ENCODE peak calls at places on chromosomes 3 and 15, in nine cellular contexts. One of them, this sample, is unnamed.

GRCh38 chr15:91890614-91891013 is 37.1 kb downstream of the SLCO3A1 start:
- DNase-seq in mucosa of gallbladder: no peak
- DNase-seq in WTC11: no peak
- DNase-seq in effector memory CD8-positive, alpha-beta T cell: no peak
- DNase-seq in pons: peak; percentile 34
- DNase-seq in HS-27A: no peak
- DNase-seq in kidney tubule cell: peak; percentile 85
- DNase-seq in tibial nerve: no peak
- DNase-seq in posterior vena cava: no peak
- DNase-seq in this sample: no peak

GRCh38 chr15:78207641-78208340 is 26.6 kb downstream of the ACSBG1 start:
- DNase-seq in HS-27A: no peak
- DNase-seq in posterior vena cava: no peak
- DNase-seq in mucosa of gallbladder: peak; percentile 9
- DNase-seq in WTC11: no peak
- DNase-seq in effector memory CD8-positive, alpha-beta T cell: no peak
- DNase-seq in kidney tubule cell: no peak
- DNase-seq in pons: no peak
- DNase-seq in tibial nerve: no peak
- DNase-seq in this sample: no peak

GRCh38 chr3:31278532-31278931 is 254.2 kb upstream of the STT3B start:
- DNase-seq in posterior vena cava: no peak
- DNase-seq in effector memory CD8-positive, alpha-beta T cell: no peak
- DNase-seq in mucosa of gallbladder: no peak
- DNase-seq in pons: no peak
- DNase-seq in tibial nerve: no peak
- DNase-seq in kidney tubule cell: no peak
- DNase-seq in WTC11: no peak
- DNase-seq in HS-27A: no peak
- DNase-seq in this sample: no peak

GRCh38 chr3:50133283-50133615 is 21.9 kb upstream of the SEMA3F start:
- DNase-seq in kidney tubule cell: no peak
- DNase-seq in mucosa of gallbladder: no peak
- DNase-seq in effector memory CD8-positive, alpha-beta T cell: no peak
- DNase-seq in WTC11: no peak
- DNase-seq in tibial nerve: no peak
- DNase-seq in pons: no peak
- DNase-seq in HS-27A: no peak
- DNase-seq in posterior vena cava: no peak
- DNase-seq in this sample: no peak

GRCh38 chr3:54349231-54349647 is 226.9 kb downstream of the CACNA2D3 start:
- DNase-seq in posterior vena cava: no peak
- DNase-seq in kidney tubule cell: no peak
- DNase-seq in mucosa of gallbladder: no peak
- DNase-seq in WTC11: no peak
- DNase-seq in pons: no peak
- DNase-seq in tibial nerve: no peak
- DNase-seq in effector memory CD8-positive, alpha-beta T cell: no peak
- DNase-seq in HS-27A: no peak
- DNase-seq in this sample: no peak

GRCh38 chr3:33115024-33115768 is 1.4 kb downstream of the CRTAP start:
- DNase-seq in tibial nerve: peak; percentile 53
- DNase-seq in kidney tubule cell: peak; percentile 94
- DNase-seq in posterior vena cava: peak; percentile 89
- DNase-seq in effector memory CD8-positive, alpha-beta T cell: no peak
- DNase-seq in HS-27A: peak; percentile 69
- DNase-seq in pons: peak; percentile 87
- DNase-seq in mucosa of gallbladder: peak; percentile 71
- DNase-seq in WTC11: no peak
- DNase-seq in this sample: peak; percentile 74

GRCh38 chr15:98017150-98017964 is 56.9 kb downstream of the ARRDC4 start:
- DNase-seq in kidney tubule cell: peak; percentile 39
- DNase-seq in posterior vena cava: no peak
- DNase-seq in WTC11: peak; percentile 10
- DNase-seq in effector memory CD8-positive, alpha-beta T cell: no peak
- DNase-seq in tibial nerve: no peak
- DNase-seq in HS-27A: no peak
- DNase-seq in pons: no peak
- DNase-seq in mucosa of gallbladder: peak; percentile 14
- DNase-seq in this sample: no peak

GRCh38 chr15:57772223-57772957 is 65.9 kb downstream of the POLR2M start:
- DNase-seq in WTC11: no peak
- DNase-seq in effector memory CD8-positive, alpha-beta T cell: no peak
- DNase-seq in pons: no peak
- DNase-seq in tibial nerve: no peak
- DNase-seq in kidney tubule cell: peak; percentile 51
- DNase-seq in mucosa of gallbladder: no peak
- DNase-seq in HS-27A: no peak
- DNase-seq in posterior vena cava: no peak
- DNase-seq in this sample: no peak

GRCh38 chr15:22954798-22955543 is 25.2 kb downstream of the CYFIP1 start:
- DNase-seq in kidney tubule cell: no peak
- DNase-seq in posterior vena cava: peak; percentile 67
- DNase-seq in tibial nerve: no peak
- DNase-seq in mucosa of gallbladder: no peak
- DNase-seq in WTC11: no peak
- DNase-seq in HS-27A: no peak
- DNase-seq in effector memory CD8-positive, alpha-beta T cell: no peak
- DNase-seq in pons: no peak
- DNase-seq in this sample: no peak

GRCh38 chr3:125168711-125169410 is 43.7 kb downstream of the SLC12A8 start:
- DNase-seq in HS-27A: no peak
- DNase-seq in effector memory CD8-positive, alpha-beta T cell: no peak
- DNase-seq in WTC11: no peak
- DNase-seq in pons: no peak
- DNase-seq in mucosa of gallbladder: no peak
- DNase-seq in tibial nerve: no peak
- DNase-seq in kidney tubule cell: no peak
- DNase-seq in posterior vena cava: peak; percentile 40
- DNase-seq in this sample: no peak

GRCh38 chr3:112109313-112109712 is 23.1 kb downstream of the C3orf52 start:
- DNase-seq in HS-27A: no peak
- DNase-seq in pons: no peak
- DNase-seq in kidney tubule cell: no peak
- DNase-seq in tibial nerve: no peak
- DNase-seq in WTC11: no peak
- DNase-seq in posterior vena cava: no peak
- DNase-seq in mucosa of gallbladder: no peak
- DNase-seq in effector memory CD8-positive, alpha-beta T cell: no peak
- DNase-seq in this sample: no peak

GRCh38 chr3:155352900-155353490 is 59.5 kb upstream of the STRIT1 start:
- DNase-seq in mucosa of gallbladder: no peak
- DNase-seq in pons: peak; percentile 64
- DNase-seq in tibial nerve: no peak
- DNase-seq in WTC11: no peak
- DNase-seq in posterior vena cava: no peak
- DNase-seq in kidney tubule cell: peak; percentile 47
- DNase-seq in effector memory CD8-positive, alpha-beta T cell: no peak
- DNase-seq in HS-27A: peak; percentile 24
- DNase-seq in this sample: no peak

GRCh38 chr3:62587579-62588031 is 214.3 kb upstream of the FEZF2 start:
- DNase-seq in tibial nerve: no peak
- DNase-seq in HS-27A: peak; percentile 91
- DNase-seq in mucosa of gallbladder: no peak
- DNase-seq in posterior vena cava: no peak
- DNase-seq in WTC11: no peak
- DNase-seq in effector memory CD8-positive, alpha-beta T cell: no peak
- DNase-seq in pons: no peak
- DNase-seq in kidney tubule cell: peak; percentile 86
- DNase-seq in this sample: peak; percentile 99

GRCh38 chr3:14358426-14359211 is 43.8 kb upstream of the SLC6A6 start:
- DNase-seq in mucosa of gallbladder: peak; percentile 84
- DNase-seq in effector memory CD8-positive, alpha-beta T cell: no peak
- DNase-seq in HS-27A: no peak
- DNase-seq in WTC11: no peak
- DNase-seq in pons: no peak
- DNase-seq in kidney tubule cell: no peak
- DNase-seq in posterior vena cava: no peak
- DNase-seq in tibial nerve: no peak
- DNase-seq in this sample: no peak

GRCh38 chr3:97999103-97999502 is 26.9 kb upstream of the RIOX2 start:
- DNase-seq in kidney tubule cell: no peak
- DNase-seq in tibial nerve: no peak
- DNase-seq in pons: no peak
- DNase-seq in mucosa of gallbladder: no peak
- DNase-seq in WTC11: no peak
- DNase-seq in posterior vena cava: no peak
- DNase-seq in effector memory CD8-positive, alpha-beta T cell: no peak
- DNase-seq in HS-27A: no peak
- DNase-seq in this sample: no peak

GRCh38 chr3:65449841-65450416 is 588.8 kb downstream of the MAGI1 start:
- DNase-seq in pons: no peak
- DNase-seq in effector memory CD8-positive, alpha-beta T cell: no peak
- DNase-seq in mucosa of gallbladder: no peak
- DNase-seq in HS-27A: no peak
- DNase-seq in posterior vena cava: no peak
- DNase-seq in kidney tubule cell: no peak
- DNase-seq in tibial nerve: no peak
- DNase-seq in WTC11: no peak
- DNase-seq in this sample: no peak

GRCh38 chr15:22908830-22909229 is 70.4 kb downstream of the NIPA2 start:
- DNase-seq in kidney tubule cell: no peak
- DNase-seq in WTC11: no peak
- DNase-seq in posterior vena cava: no peak
- DNase-seq in HS-27A: no peak
- DNase-seq in tibial nerve: no peak
- DNase-seq in effector memory CD8-positive, alpha-beta T cell: no peak
- DNase-seq in pons: no peak
- DNase-seq in mucosa of gallbladder: no peak
- DNase-seq in this sample: no peak

GRCh38 chr3:171994646-171995441 is 44.5 kb upstream of the FNDC3B start:
- DNase-seq in pons: no peak
- DNase-seq in HS-27A: peak; percentile 54
- DNase-seq in posterior vena cava: no peak
- DNase-seq in WTC11: no peak
- DNase-seq in tibial nerve: no peak
- DNase-seq in effector memory CD8-positive, alpha-beta T cell: no peak
- DNase-seq in kidney tubule cell: peak; percentile 57
- DNase-seq in mucosa of gallbladder: no peak
- DNase-seq in this sample: peak; percentile 82

GRCh38 chr3:11510001-11510760 is 133.5 kb downstream of the VGLL4 start:
- DNase-seq in posterior vena cava: no peak
- DNase-seq in tibial nerve: no peak
- DNase-seq in WTC11: no peak
- DNase-seq in kidney tubule cell: no peak
- DNase-seq in pons: no peak
- DNase-seq in mucosa of gallbladder: no peak
- DNase-seq in HS-27A: no peak
- DNase-seq in effector memory CD8-positive, alpha-beta T cell: no peak
- DNase-seq in this sample: no peak

GRCh38 chr3:182198345-182198744 is 486.6 kb downstream of the SOX2 start:
- DNase-seq in mucosa of gallbladder: no peak
- DNase-seq in WTC11: no peak
- DNase-seq in pons: no peak
- DNase-seq in tibial nerve: no peak
- DNase-seq in posterior vena cava: no peak
- DNase-seq in kidney tubule cell: no peak
- DNase-seq in effector memory CD8-positive, alpha-beta T cell: no peak
- DNase-seq in HS-27A: no peak
- DNase-seq in this sample: no peak

GRCh38 chr3:45214061-45214680 is 11.9 kb downstream of the TMEM158 start:
- DNase-seq in tibial nerve: no peak
- DNase-seq in HS-27A: no peak
- DNase-seq in mucosa of gallbladder: no peak
- DNase-seq in pons: no peak
- DNase-seq in posterior vena cava: no peak
- DNase-seq in effector memory CD8-positive, alpha-beta T cell: no peak
- DNase-seq in kidney tubule cell: no peak
- DNase-seq in WTC11: no peak
- DNase-seq in this sample: no peak

GRCh38 chr15:80531388-80532184 is 127.4 kb downstream of the ARNT2 start:
- DNase-seq in pons: no peak
- DNase-seq in tibial nerve: no peak
- DNase-seq in kidney tubule cell: no peak
- DNase-seq in WTC11: no peak
- DNase-seq in mucosa of gallbladder: no peak
- DNase-seq in HS-27A: no peak
- DNase-seq in effector memory CD8-positive, alpha-beta T cell: no peak
- DNase-seq in posterior vena cava: peak; percentile 83
- DNase-seq in this sample: no peak

GRCh38 chr3:144034715-144035114 is 63.1 kb downstream of the DIPK2A start:
- DNase-seq in kidney tubule cell: no peak
- DNase-seq in mucosa of gallbladder: no peak
- DNase-seq in effector memory CD8-positive, alpha-beta T cell: no peak
- DNase-seq in HS-27A: no peak
- DNase-seq in pons: no peak
- DNase-seq in tibial nerve: no peak
- DNase-seq in posterior vena cava: no peak
- DNase-seq in WTC11: no peak
- DNase-seq in this sample: no peak

GRCh38 chr3:138455801-138456716 is 21.6 kb downstream of the ESYT3 start:
- DNase-seq in posterior vena cava: peak; percentile 51
- DNase-seq in kidney tubule cell: peak; percentile 69
- DNase-seq in tibial nerve: no peak
- DNase-seq in effector memory CD8-positive, alpha-beta T cell: no peak
- DNase-seq in HS-27A: no peak
- DNase-seq in mucosa of gallbladder: no peak
- DNase-seq in WTC11: no peak
- DNase-seq in pons: no peak
- DNase-seq in this sample: no peak

GRCh38 chr3:150348500-150348899 is 59.6 kb upstream of the TSC22D2 start:
- DNase-seq in kidney tubule cell: peak; percentile 92
- DNase-seq in HS-27A: peak; percentile 83
- DNase-seq in WTC11: no peak
- DNase-seq in posterior vena cava: no peak
- DNase-seq in effector memory CD8-positive, alpha-beta T cell: no peak
- DNase-seq in mucosa of gallbladder: no peak
- DNase-seq in pons: peak; percentile 19
- DNase-seq in tibial nerve: no peak
- DNase-seq in this sample: peak; percentile 81

GRCh38 chr3:106814231-106814630 is 563.0 kb upstream of the CCDC54 start:
- DNase-seq in tibial nerve: no peak
- DNase-seq in pons: peak; percentile 73
- DNase-seq in kidney tubule cell: no peak
- DNase-seq in effector memory CD8-positive, alpha-beta T cell: no peak
- DNase-seq in HS-27A: no peak
- DNase-seq in WTC11: no peak
- DNase-seq in mucosa of gallbladder: no peak
- DNase-seq in posterior vena cava: no peak
- DNase-seq in this sample: no peak

GRCh38 chr3:134009345-134010000 is 20.3 kb downstream of the SLCO2A1 start:
- DNase-seq in posterior vena cava: no peak
- DNase-seq in kidney tubule cell: peak; percentile 82
- DNase-seq in WTC11: no peak
- DNase-seq in tibial nerve: no peak
- DNase-seq in pons: no peak
- DNase-seq in HS-27A: peak; percentile 66
- DNase-seq in effector memory CD8-positive, alpha-beta T cell: no peak
- DNase-seq in mucosa of gallbladder: no peak
- DNase-seq in this sample: peak; percentile 29

GRCh38 chr3:46998852-46999515 is 19.5 kb downstream of the NBEAL2 start:
- DNase-seq in pons: no peak
- DNase-seq in WTC11: no peak
- DNase-seq in tibial nerve: no peak
- DNase-seq in HS-27A: no peak
- DNase-seq in effector memory CD8-positive, alpha-beta T cell: no peak
- DNase-seq in kidney tubule cell: no peak
- DNase-seq in mucosa of gallbladder: no peak
- DNase-seq in posterior vena cava: peak; percentile 58
- DNase-seq in this sample: no peak

GRCh38 chr15:61018083-61018482 is 211.0 kb downstream of the RORA start:
- DNase-seq in mucosa of gallbladder: no peak
- DNase-seq in posterior vena cava: no peak
- DNase-seq in pons: no peak
- DNase-seq in kidney tubule cell: no peak
- DNase-seq in WTC11: no peak
- DNase-seq in effector memory CD8-positive, alpha-beta T cell: no peak
- DNase-seq in tibial nerve: no peak
- DNase-seq in HS-27A: no peak
- DNase-seq in this sample: no peak

GRCh38 chr15:57370929-57371328 is 5.4 kb upstream of the CGNL1 start:
- DNase-seq in HS-27A: no peak
- DNase-seq in effector memory CD8-positive, alpha-beta T cell: no peak
- DNase-seq in pons: no peak
- DNase-seq in tibial nerve: no peak
- DNase-seq in posterior vena cava: no peak
- DNase-seq in mucosa of gallbladder: no peak
- DNase-seq in kidney tubule cell: peak; percentile 72
- DNase-seq in WTC11: no peak
- DNase-seq in this sample: no peak

GRCh38 chr3:192802957-192803899 is 75.9 kb upstream of the FGF12 start:
- DNase-seq in WTC11: no peak
- DNase-seq in tibial nerve: no peak
- DNase-seq in HS-27A: no peak
- DNase-seq in kidney tubule cell: peak; percentile 50
- DNase-seq in mucosa of gallbladder: no peak
- DNase-seq in effector memory CD8-positive, alpha-beta T cell: no peak
- DNase-seq in pons: peak; percentile 70
- DNase-seq in posterior vena cava: no peak
- DNase-seq in this sample: no peak

This sample was measured in skeletal muscle cell.